ENCODE peak calls at places on chromosomes 11 and 22, in six cellular contexts. O is NCI-H510A treated with DMSO at 0.1 percent for 48 hours, K is colonic mucosa, P is skeletal muscle cell, X is cardiac fibroblast, I is PC-3. U is an unnamed sample.

GRCh38 chr11:107999759-108000455 is 8.8 kb upstream of the CUL5 start:
- DNase-seq in O (peak), K (no peak), P (no peak), X (peak), I (peak), U (peak)

GRCh38 chr11:114564836-114565235 is 5.2 kb upstream of the NXPE1 start:
- DNase-seq in O (no peak), K (no peak), P (no peak), X (no peak), I (no peak), U (no peak)

GRCh38 chr11:10898003-10898762 is 40.3 kb upstream of the ZBED5 start:
- DNase-seq in O (no peak), K (no peak), P (no peak), X (no peak), I (no peak), U (no peak)

GRCh38 chr22:20439928-20440575 is 2.4 kb upstream of the SCARF2 start:
- DNase-seq in O (no peak), K (no peak), P (no peak), X (no peak), I (no peak), U (no peak)

GRCh38 chr22:19669570-19669969 is 44.7 kb upstream of the SEPTIN5 start:
- DNase-seq in O (no peak), K (no peak), P (no peak), X (no peak), I (no peak), U (no peak)

GRCh38 chr11:94117871-94118270 is 10.8 kb upstream of the PANX1 start:
- DNase-seq in O (no peak), K (no peak), P (no peak), X (peak), I (peak), U (no peak)

GRCh38 chr11:132125855-132126841 is 755.7 kb downstream of the NTM start:
- DNase-seq in O (peak), K (no peak), P (peak), X (peak), I (peak), U (no peak)

GRCh38 chr22:17990167-17990566 is 34.2 kb downstream of the MICAL3 start:
- DNase-seq in O (no peak), K (no peak), P (no peak), X (no peak), I (no peak), U (no peak)

GRCh38 chr11:73916435-73916834 is 34.4 kb upstream of the DNAJB13 start:
- DNase-seq in O (no peak), K (no peak), P (no peak), X (peak), I (peak), U (no peak)

GRCh38 chr11:65898656-65899355 is 1.4 kb downstream of the FOSL1 start:
- DNase-seq in O (no peak), K (no peak), P (no peak), X (peak), I (no peak), U (no peak)

GRCh38 chr11:71580057-71581003 is 2.3 kb downstream of the KRTAP5-11 start:
- DNase-seq in O (peak), K (peak), P (peak), X (peak), I (peak), U (peak)

GRCh38 chr11:78659326-78660319 is 85.0 kb upstream of the NARS2 start:
- DNase-seq in O (peak), K (no peak), P (no peak), X (no peak), I (no peak), U (no peak)

GRCh38 chr22:50150161-50151129 is 20.1 kb upstream of the PANX2 start:
- DNase-seq in O (no peak), K (no peak), P (no peak), X (no peak), I (no peak), U (no peak)

GRCh38 chr22:46432164-46433068 is 96.9 kb downstream of the TRMU start:
- DNase-seq in O (no peak), K (peak), P (no peak), X (no peak), I (no peak), U (no peak)

GRCh38 chr11:118095493-118095892 is 8.7 kb upstream of the SMIM35 start:
- DNase-seq in O (no peak), K (no peak), P (no peak), X (no peak), I (no peak), U (no peak)

GRCh38 chr22:19820880-19821522 is 33.7 kb downstream of the GNB1L start:
- DNase-seq in O (no peak), K (peak), P (no peak), X (no peak), I (no peak), U (no peak)

GRCh38 chr11:110525883-110526282 is 96.1 kb downstream of the FDX1 start:
- DNase-seq in O (no peak), K (no peak), P (peak), X (peak), I (peak), U (peak)

GRCh38 chr22:41541484-41541883 is 2.8 kb downstream of the POLR3H start:
- DNase-seq in O (no peak), K (no peak), P (no peak), X (no peak), I (no peak), U (no peak)

GRCh38 chr11:94790771-94791180 is 22.6 kb downstream of the AMOTL1 start:
- DNase-seq in O (no peak), K (no peak), P (no peak), X (no peak), I (peak), U (no peak)

GRCh38 chr11:60879104-60879503 is 11.8 kb downstream of the ZP1 start:
- DNase-seq in O (no peak), K (no peak), P (no peak), X (no peak), I (no peak), U (no peak)

GRCh38 chr11:1336836-1337646 is 27.6 kb upstream of the TOLLIP start:
- DNase-seq in O (no peak), K (peak), P (no peak), X (no peak), I (no peak), U (no peak)

GRCh38 chr11:11047851-11048610 is 190.2 kb upstream of the ZBED5 start:
- DNase-seq in O (no peak), K (no peak), P (no peak), X (no peak), I (no peak), U (no peak)

GRCh38 chr11:2275334-2276279 is 5.2 kb upstream of the ASCL2 start:
- DNase-seq in O (no peak), K (no peak), P (no peak), X (no peak), I (no peak), U (no peak)

GRCh38 chr22:32334640-32335365 is 22.9 kb upstream of the RFPL3 start:
- DNase-seq in O (no peak), K (no peak), P (no peak), X (no peak), I (no peak), U (no peak)

GRCh38 chr11:122173587-122173986 is 57.6 kb upstream of the BLID start:
- DNase-seq in O (no peak), K (no peak), P (no peak), X (peak), I (peak), U (no peak)

GRCh38 chr11:1437500-1437899 is 47.8 kb downstream of the BRSK2 start:
- DNase-seq in O (no peak), K (no peak), P (no peak), X (peak), I (no peak), U (no peak)